ENCODE peak calls at places on chromosomes 12 and 14, in five cellular contexts. One of them, this sample, is unnamed.

GRCh38 chr12:30942936-30943335 is 16.4 kb downstream of the TSPAN11 start:
- DNase-seq in GM06990: no peak
- DNase-seq in ascending aorta: peak; percentile 25
- DNase-seq in cardiac muscle cell: no peak
- DNase-seq in natural killer cell: no peak
- DNase-seq in this sample: no peak

GRCh38 chr12:94174576-94174975 is 26.2 kb downstream of the PLXNC1 start:
- DNase-seq in GM06990: peak; percentile 56
- DNase-seq in natural killer cell: no peak
- DNase-seq in cardiac muscle cell: no peak
- DNase-seq in ascending aorta: no peak
- DNase-seq in this sample: no peak

GRCh38 chr12:53820503-53820902 is 68.7 kb upstream of the CISTR start:
- DNase-seq in ascending aorta: no peak
- DNase-seq in cardiac muscle cell: peak; percentile 18
- DNase-seq in natural killer cell: no peak
- DNase-seq in GM06990: no peak
- DNase-seq in this sample: peak; percentile 61

GRCh38 chr12:125518074-125518473 is 452.8 kb downstream of the AACS start:
- DNase-seq in cardiac muscle cell: no peak
- DNase-seq in ascending aorta: no peak
- DNase-seq in natural killer cell: no peak
- DNase-seq in GM06990: no peak
- DNase-seq in this sample: no peak

GRCh38 chr12:57841445-57841844 is 5.1 kb downstream of the CTDSP2 start:
- DNase-seq in cardiac muscle cell: no peak
- DNase-seq in GM06990: no peak
- DNase-seq in natural killer cell: no peak
- DNase-seq in ascending aorta: no peak
- DNase-seq in this sample: no peak

GRCh38 chr14:51342226-51342625 is 102.2 kb downstream of the TMX1 start:
- DNase-seq in cardiac muscle cell: no peak
- DNase-seq in GM06990: no peak
- DNase-seq in natural killer cell: no peak
- DNase-seq in ascending aorta: no peak
- DNase-seq in this sample: no peak

GRCh38 chr14:53458368-53458814 is 305.3 kb upstream of the DDHD1 start:
- DNase-seq in GM06990: no peak
- DNase-seq in ascending aorta: no peak
- DNase-seq in cardiac muscle cell: peak; percentile 55
- DNase-seq in natural killer cell: no peak
- DNase-seq in this sample: peak; percentile 61

GRCh38 chr12:55687746-55688145 is 20.0 kb downstream of the ITGA7 start:
- DNase-seq in GM06990: no peak
- DNase-seq in ascending aorta: no peak
- DNase-seq in cardiac muscle cell: no peak
- DNase-seq in natural killer cell: no peak
- DNase-seq in this sample: no peak

GRCh38 chr12:125389061-125389697 is 323.9 kb downstream of the AACS start:
- DNase-seq in natural killer cell: no peak
- DNase-seq in GM06990: no peak
- DNase-seq in ascending aorta: no peak
- DNase-seq in cardiac muscle cell: no peak
- DNase-seq in this sample: no peak

GRCh38 chr12:49553512-49554088 is 14.3 kb downstream of the MCRS1 start:
- DNase-seq in GM06990: no peak
- DNase-seq in cardiac muscle cell: no peak
- DNase-seq in ascending aorta: no peak
- DNase-seq in natural killer cell: no peak
- DNase-seq in this sample: peak; percentile 32
- TF ChIP-seq CTCF in GM06990: peak; percentile 59
- TF ChIP-seq CTCF in cardiac muscle cell: peak; percentile 31
- TF ChIP-seq CTCF in ascending aorta: no peak
- TF ChIP-seq CTCF in natural killer cell: no peak
- TF ChIP-seq CTCF in this sample: peak; percentile 69

DNA sequence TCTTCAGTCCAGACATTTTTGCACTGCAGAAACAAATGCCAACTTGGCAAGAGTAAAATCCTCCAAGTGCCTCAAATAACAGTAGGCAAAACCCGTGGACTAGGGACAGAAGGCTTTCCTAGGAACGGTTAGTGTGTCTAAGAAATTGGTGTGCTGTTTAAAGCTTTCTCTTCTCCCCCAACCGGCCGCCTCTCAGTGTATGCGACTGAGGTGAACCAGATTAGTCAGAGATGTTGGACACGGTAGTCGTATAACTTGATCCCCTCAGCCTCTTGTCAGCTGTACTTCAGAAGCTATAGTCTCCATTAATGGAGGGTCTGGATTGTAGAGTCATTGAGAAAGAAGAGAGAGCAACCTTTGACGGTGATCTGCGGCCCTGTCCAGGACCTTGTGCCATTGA is 21.7 kb downstream of the PPFIBP1 start:
- DNase-seq in natural killer cell: no peak
- DNase-seq in GM06990: no peak
- DNase-seq in ascending aorta: no peak
- DNase-seq in cardiac muscle cell: no peak
- DNase-seq in this sample: no peak
- TF ChIP-seq CTCF in natural killer cell: no peak
- TF ChIP-seq CTCF in GM06990: no peak
- TF ChIP-seq CTCF in ascending aorta: no peak
- TF ChIP-seq CTCF in cardiac muscle cell: no peak
- TF ChIP-seq CTCF in this sample: no peak

GRCh38 chr14:90562652-90563051 is 165.8 kb downstream of the CALM1 start:
- DNase-seq in GM06990: no peak
- DNase-seq in cardiac muscle cell: no peak
- DNase-seq in natural killer cell: no peak
- DNase-seq in ascending aorta: no peak
- DNase-seq in this sample: no peak

GRCh38 chr14:90560529-90560928 is 163.7 kb downstream of the CALM1 start:
- DNase-seq in ascending aorta: no peak
- DNase-seq in cardiac muscle cell: no peak
- DNase-seq in natural killer cell: no peak
- DNase-seq in GM06990: no peak
- DNase-seq in this sample: no peak

GRCh38 chr14:90559811-90560492 is 163.1 kb downstream of the CALM1 start:
- DNase-seq in ascending aorta: no peak
- DNase-seq in natural killer cell: no peak
- DNase-seq in GM06990: no peak
- DNase-seq in cardiac muscle cell: no peak
- DNase-seq in this sample: no peak

GRCh38 chr14:90561920-90562319 is 165.1 kb downstream of the CALM1 start:
- DNase-seq in natural killer cell: no peak
- DNase-seq in GM06990: no peak
- DNase-seq in ascending aorta: no peak
- DNase-seq in cardiac muscle cell: no peak
- DNase-seq in this sample: no peak

DNA sequence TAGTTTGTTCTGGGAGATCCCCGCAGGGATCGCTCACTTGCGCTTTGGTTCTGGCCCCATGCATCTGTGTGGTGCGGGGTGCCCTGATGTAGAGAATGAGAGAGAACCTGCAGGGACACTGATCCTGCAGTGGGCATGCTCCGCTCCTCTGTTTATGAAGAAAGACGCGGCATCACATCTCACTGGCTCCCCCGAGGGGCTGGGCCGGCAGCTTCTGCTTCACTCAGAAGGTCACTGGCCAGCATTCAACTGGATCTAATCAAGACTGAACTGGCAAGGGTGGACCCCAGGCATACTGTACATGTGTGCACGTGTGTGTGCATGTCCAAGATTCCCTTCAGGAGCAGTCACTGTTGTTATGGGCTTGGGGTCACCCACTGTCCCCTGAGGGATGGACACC is 164.2 kb downstream of the CALM1 start:
- DNase-seq in natural killer cell: no peak
- DNase-seq in GM06990: no peak
- DNase-seq in cardiac muscle cell: no peak
- DNase-seq in ascending aorta: no peak
- DNase-seq in this sample: no peak
- TF ChIP-seq CTCF in natural killer cell: no peak
- TF ChIP-seq CTCF in GM06990: no peak
- TF ChIP-seq CTCF in cardiac muscle cell: no peak
- TF ChIP-seq CTCF in ascending aorta: no peak
- TF ChIP-seq CTCF in this sample: no peak

GRCh38 chr14:57530571-57530970 is 36.9 kb upstream of the CCDC198 start:
- DNase-seq in cardiac muscle cell: no peak
- DNase-seq in GM06990: no peak
- DNase-seq in ascending aorta: no peak
- DNase-seq in natural killer cell: no peak
- DNase-seq in this sample: no peak

GRCh38 chr14:57526942-57527341 is 33.3 kb upstream of the CCDC198 start:
- DNase-seq in GM06990: no peak
- DNase-seq in cardiac muscle cell: no peak
- DNase-seq in natural killer cell: no peak
- DNase-seq in ascending aorta: no peak
- DNase-seq in this sample: no peak
- TF ChIP-seq CTCF in GM06990: no peak
- TF ChIP-seq CTCF in cardiac muscle cell: no peak
- TF ChIP-seq CTCF in natural killer cell: no peak
- TF ChIP-seq CTCF in ascending aorta: no peak
- TF ChIP-seq CTCF in this sample: no peak

DNA sequence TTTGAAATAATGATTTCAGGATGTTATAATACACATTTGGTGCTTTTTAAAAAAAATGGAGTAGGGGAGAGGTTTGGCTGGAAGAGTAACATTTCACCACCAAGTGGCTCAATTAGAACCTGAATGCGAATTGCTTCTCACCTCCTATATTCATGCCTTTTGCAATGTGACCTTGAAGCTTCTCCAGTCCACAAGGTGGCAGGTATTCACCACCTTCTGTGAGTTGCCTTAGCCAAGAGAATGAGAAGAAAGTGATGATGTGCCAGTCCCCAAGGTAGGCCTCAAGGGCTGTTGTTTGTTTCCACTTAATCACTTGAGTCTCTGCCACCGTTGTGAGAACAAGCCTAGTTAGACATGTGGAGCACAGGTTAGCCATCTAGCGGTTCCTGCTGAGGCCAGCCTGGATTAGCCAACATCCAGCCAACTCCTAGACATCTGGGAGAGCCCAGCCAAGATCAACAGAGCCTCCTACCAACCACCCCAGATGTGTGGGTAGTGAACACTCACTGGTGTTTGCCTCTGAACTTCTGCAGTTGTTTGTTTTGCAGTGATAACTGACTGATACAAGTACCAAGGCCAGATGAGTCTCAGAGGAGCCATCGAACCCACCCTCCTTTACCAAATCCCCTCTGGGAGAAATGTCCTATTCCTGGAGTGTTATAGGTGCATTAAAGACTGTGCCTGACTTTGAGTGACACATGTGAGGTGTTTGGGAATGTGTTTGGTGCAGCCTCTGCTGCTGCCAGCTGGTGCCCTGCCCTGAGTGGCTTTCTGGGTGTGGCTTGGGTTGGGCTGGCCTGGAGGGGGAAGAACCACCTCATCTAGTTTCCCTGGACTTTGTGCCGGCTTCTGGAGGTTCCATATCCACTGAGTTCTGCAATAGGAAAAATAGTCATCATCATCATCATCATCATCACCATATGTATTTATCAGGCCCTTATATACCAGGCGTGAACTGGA is 132.5 kb upstream of the RFLNA start:
- DNase-seq in natural killer cell: no peak
- DNase-seq in ascending aorta: no peak
- DNase-seq in GM06990: no peak
- DNase-seq in cardiac muscle cell: no peak
- DNase-seq in this sample: no peak
- TF ChIP-seq CTCF in natural killer cell: no peak
- TF ChIP-seq CTCF in ascending aorta: no peak
- TF ChIP-seq CTCF in GM06990: no peak
- TF ChIP-seq CTCF in cardiac muscle cell: no peak
- TF ChIP-seq CTCF in this sample: peak; percentile 15